ENCODE peak calls at places on chromosomes 16 and 17, in five cellular contexts. One of them, this sample, is unnamed.

GRCh38 chr17:17298108-17298507 is 5.1 kb upstream of the NT5M start:
- DNase-seq in upper lobe of left lung: no peak
- DNase-seq in cardiac muscle cell: no peak
- DNase-seq in osteoblast: no peak
- DNase-seq in adrenal gland: no peak
- DNase-seq in this sample: no peak

GRCh38 chr17:5631958-5632357 is 47.6 kb upstream of the NLRP1 start:
- DNase-seq in upper lobe of left lung: no peak
- DNase-seq in cardiac muscle cell: no peak
- DNase-seq in osteoblast: no peak
- DNase-seq in adrenal gland: no peak
- DNase-seq in this sample: no peak

GRCh38 chr16:59886021-59886420 is 1151.9 kb upstream of the GOT2 start:
- DNase-seq in upper lobe of left lung: no peak
- DNase-seq in cardiac muscle cell: peak; percentile 58
- DNase-seq in osteoblast: peak; percentile 53
- DNase-seq in adrenal gland: peak; percentile 47
- DNase-seq in this sample: no peak

GRCh38 chr16:81711609-81712329 is 67.3 kb upstream of the PLCG2 start:
- DNase-seq in upper lobe of left lung: no peak
- DNase-seq in cardiac muscle cell: peak; percentile 94
- DNase-seq in osteoblast: peak; percentile 98
- DNase-seq in adrenal gland: peak; percentile 76
- DNase-seq in this sample: no peak

GRCh38 chr17:4509402-4509801 is 10.7 kb downstream of the SPNS2 start:
- DNase-seq in upper lobe of left lung: peak; percentile 64
- DNase-seq in cardiac muscle cell: no peak
- DNase-seq in osteoblast: peak; percentile 91
- DNase-seq in adrenal gland: no peak
- DNase-seq in this sample: no peak

GRCh38 chr17:12395733-12396354 is 269.8 kb upstream of the MYOCD start:
- DNase-seq in upper lobe of left lung: no peak
- DNase-seq in cardiac muscle cell: peak; percentile 2
- DNase-seq in osteoblast: no peak
- DNase-seq in adrenal gland: peak; percentile 22
- DNase-seq in this sample: peak; percentile 23

GRCh38 chr16:84303023-84303422 is 8.3 kb downstream of the WFDC1 start:
- DNase-seq in upper lobe of left lung: no peak
- DNase-seq in cardiac muscle cell: peak; percentile 14
- DNase-seq in osteoblast: no peak
- DNase-seq in adrenal gland: peak; percentile 25
- DNase-seq in this sample: no peak

GRCh38 chr17:49894761-49895160 is 46.9 kb upstream of the TAC4 start:
- DNase-seq in upper lobe of left lung: peak; percentile 56
- DNase-seq in cardiac muscle cell: no peak
- DNase-seq in osteoblast: no peak
- DNase-seq in adrenal gland: no peak
- DNase-seq in this sample: no peak

GRCh38 chr16:88806491-88807111 is 3.0 kb downstream of the CDT1 start:
- DNase-seq in upper lobe of left lung: peak; percentile 85
- DNase-seq in cardiac muscle cell: no peak
- DNase-seq in osteoblast: peak; percentile 86
- DNase-seq in adrenal gland: no peak
- DNase-seq in this sample: no peak

GRCh38 chr16:70704586-70704985 is 18.7 kb upstream of the MTSS2 start:
- DNase-seq in upper lobe of left lung: peak; percentile 54
- DNase-seq in cardiac muscle cell: no peak
- DNase-seq in osteoblast: no peak
- DNase-seq in adrenal gland: no peak
- DNase-seq in this sample: no peak

GRCh38 chr16:85423186-85423550 is 190.0 kb upstream of the GSE1 start:
- DNase-seq in upper lobe of left lung: peak; percentile 69
- DNase-seq in cardiac muscle cell: no peak
- DNase-seq in osteoblast: no peak
- DNase-seq in adrenal gland: no peak
- DNase-seq in this sample: no peak

GRCh38 chr16:35598696-35599332 is 2139.4 kb downstream of the TP53TG3F start:
- DNase-seq in upper lobe of left lung: peak; percentile 20
- DNase-seq in cardiac muscle cell: no peak
- DNase-seq in osteoblast: no peak
- DNase-seq in adrenal gland: no peak
- DNase-seq in this sample: no peak

GRCh38 chr16:88700636-88701482 is 5.3 kb downstream of the RNF166 start:
- DNase-seq in upper lobe of left lung: peak; percentile 94
- DNase-seq in cardiac muscle cell: peak; percentile 95
- DNase-seq in osteoblast: peak; percentile 100
- DNase-seq in adrenal gland: peak; percentile 94
- DNase-seq in this sample: peak; percentile 84

GRCh38 chr17:51189628-51190027 is 23.4 kb downstream of the NME2 start:
- DNase-seq in upper lobe of left lung: no peak
- DNase-seq in cardiac muscle cell: no peak
- DNase-seq in osteoblast: no peak
- DNase-seq in adrenal gland: no peak
- DNase-seq in this sample: no peak

GRCh38 chr17:31320791-31321190 is 631 bp downstream of the EVI2A start:
- DNase-seq in upper lobe of left lung: no peak
- DNase-seq in cardiac muscle cell: peak; percentile 57
- DNase-seq in osteoblast: no peak
- DNase-seq in adrenal gland: no peak
- DNase-seq in this sample: no peak

GRCh38 chr16:11104168-11105037 is 151.6 kb downstream of the SOCS1 start:
- DNase-seq in upper lobe of left lung: no peak
- DNase-seq in cardiac muscle cell: no peak
- DNase-seq in osteoblast: no peak
- DNase-seq in adrenal gland: no peak
- DNase-seq in this sample: no peak

GRCh38 chr16:1057252-1057932 is 15.2 kb upstream of the SSTR5 start:
- DNase-seq in upper lobe of left lung: peak; percentile 90
- DNase-seq in cardiac muscle cell: peak; percentile 27
- DNase-seq in osteoblast: peak; percentile 98
- DNase-seq in adrenal gland: no peak
- DNase-seq in this sample: peak; percentile 51

GRCh38 chr16:31010943-31011342 is 505 bp upstream of the STX1B start:
- DNase-seq in upper lobe of left lung: no peak
- DNase-seq in cardiac muscle cell: no peak
- DNase-seq in osteoblast: peak; percentile 77
- DNase-seq in adrenal gland: no peak
- DNase-seq in this sample: no peak

GRCh38 chr17:4739122-4740024 is at the start of the genes CXCL16 and ZMYND15:
- DNase-seq in upper lobe of left lung: peak; percentile 95
- DNase-seq in cardiac muscle cell: peak; percentile 49
- DNase-seq in osteoblast: peak; percentile 98
- DNase-seq in adrenal gland: peak; percentile 66
- DNase-seq in this sample: peak; percentile 77

GRCh38 chr17:14197582-14197981 is 39.1 kb downstream of the CDRT15 start:
- DNase-seq in upper lobe of left lung: no peak
- DNase-seq in cardiac muscle cell: no peak
- DNase-seq in osteoblast: no peak
- DNase-seq in adrenal gland: no peak
- DNase-seq in this sample: no peak

GRCh38 chr16:89949121-89949742 is 677 bp downstream of the DEF8 start:
- DNase-seq in upper lobe of left lung: peak; percentile 82
- DNase-seq in cardiac muscle cell: no peak
- DNase-seq in osteoblast: peak; percentile 91
- DNase-seq in adrenal gland: no peak
- DNase-seq in this sample: no peak

GRCh38 chr17:75894049-75894742 is 2.6 kb downstream of the TRIM65 start:
- DNase-seq in upper lobe of left lung: no peak
- DNase-seq in cardiac muscle cell: no peak
- DNase-seq in osteoblast: peak; percentile 48
- DNase-seq in adrenal gland: peak; percentile 16
- DNase-seq in this sample: no peak
- H3K4me1 ChIP-seq in upper lobe of left lung: peaks cover 21% of the 10 kb centered on the region
- H3K4me1 ChIP-seq in cardiac muscle cell: peaks cover 8% of the 10 kb centered on the region
- H3K4me1 ChIP-seq in osteoblast: peaks cover 6% of the 10 kb centered on the region
- H3K4me1 ChIP-seq in adrenal gland: peaks cover 11% of the 10 kb centered on the region
- H3K4me1 ChIP-seq in this sample: peaks cover 8% of the 10 kb centered on the region

GRCh38 chr17:44210342-44211192 is 8.9 kb downstream of the UBTF start:
- DNase-seq in upper lobe of left lung: peak; percentile 98
- DNase-seq in cardiac muscle cell: peak; percentile 93
- DNase-seq in osteoblast: peak; percentile 100
- DNase-seq in adrenal gland: peak; percentile 88
- DNase-seq in this sample: peak; percentile 87
- H3K27ac ChIP-seq in upper lobe of left lung: no peak overlapping the region
- H3K27ac ChIP-seq in cardiac muscle cell: peak overlapping the region; percentile 26
- H3K27ac ChIP-seq in osteoblast: peak overlapping the region; percentile 10
- H3K27ac ChIP-seq in adrenal gland: peak overlapping the region; percentile 13
- H3K27ac ChIP-seq in this sample: no peak overlapping the region

DNA sequence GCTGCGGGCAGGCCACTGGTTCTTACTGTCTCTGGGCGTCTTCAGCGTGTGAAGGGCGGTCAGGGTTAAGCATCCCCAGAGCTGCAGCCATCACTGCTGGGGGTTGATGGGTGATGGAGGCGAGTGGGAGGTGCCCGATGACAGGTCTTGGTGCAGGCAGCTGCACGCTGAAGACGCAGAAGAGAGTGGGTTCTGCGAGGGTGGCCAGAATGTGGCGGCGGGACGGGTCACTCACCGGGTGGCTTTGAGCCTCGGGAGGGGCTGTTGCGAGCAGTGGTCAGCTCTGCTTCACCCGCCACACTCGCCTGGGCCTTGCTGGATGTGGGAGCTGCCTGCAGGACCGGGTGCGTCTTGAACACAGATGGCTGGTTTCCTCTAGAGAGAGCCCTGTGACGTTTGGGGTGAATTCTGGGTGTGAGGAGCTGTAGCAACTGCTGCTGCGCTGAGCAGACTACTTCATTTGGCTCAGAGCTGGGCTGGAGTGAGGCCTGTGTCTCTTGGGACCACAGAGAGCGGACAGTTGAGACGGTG is 44.6 kb upstream of the ZNF750 start:
- DNase-seq in upper lobe of left lung: peak; percentile 73
- DNase-seq in cardiac muscle cell: peak; percentile 39
- DNase-seq in osteoblast: no peak
- DNase-seq in adrenal gland: no peak
- DNase-seq in this sample: no peak
- H3K4me1 ChIP-seq in upper lobe of left lung: peaks cover 71% of the 10 kb centered on the region
- H3K4me1 ChIP-seq in cardiac muscle cell: peaks cover 8% of the 10 kb centered on the region
- H3K4me1 ChIP-seq in osteoblast: peaks cover 6% of the 10 kb centered on the region
- H3K4me1 ChIP-seq in adrenal gland: peaks cover 12% of the 10 kb centered on the region
- H3K4me1 ChIP-seq in this sample: peaks cover 9% of the 10 kb centered on the region

DNA sequence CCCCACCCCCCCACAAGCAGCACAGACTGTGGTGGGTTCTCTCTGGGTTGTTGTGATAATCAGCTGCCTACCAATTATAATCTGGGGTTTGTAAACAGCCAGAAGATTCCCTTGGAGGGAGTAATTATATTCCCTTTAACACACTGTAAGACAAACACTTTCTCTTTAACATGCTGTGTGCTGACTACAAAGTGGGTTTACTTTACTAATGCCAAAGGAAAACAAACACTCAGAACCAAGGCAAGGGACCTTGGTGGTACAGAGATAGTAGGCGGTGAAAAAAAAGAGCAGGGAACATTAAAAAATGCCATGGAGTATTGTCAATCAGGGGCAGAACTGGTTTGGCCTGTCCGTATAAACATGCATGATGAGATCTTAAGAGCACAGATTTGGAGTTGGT is 3.0 kb upstream of the VAT1L start:
- DNase-seq in upper lobe of left lung: no peak
- DNase-seq in cardiac muscle cell: no peak
- DNase-seq in osteoblast: no peak
- DNase-seq in adrenal gland: no peak
- DNase-seq in this sample: no peak
- H3K27ac ChIP-seq in upper lobe of left lung: no peak overlapping the region
- H3K27ac ChIP-seq in cardiac muscle cell: no peak overlapping the region
- H3K27ac ChIP-seq in osteoblast: no peak overlapping the region
- H3K27ac ChIP-seq in adrenal gland: no peak overlapping the region
- H3K27ac ChIP-seq in this sample: no peak overlapping the region

GRCh38 chr17:82053556-82054263 is 2.0 kb downstream of the GPS1 start:
- DNase-seq in upper lobe of left lung: no peak
- DNase-seq in cardiac muscle cell: no peak
- DNase-seq in osteoblast: peak; percentile 86
- DNase-seq in adrenal gland: no peak
- DNase-seq in this sample: no peak
- H3K4me1 ChIP-seq in upper lobe of left lung: peaks cover 25% of the 10 kb centered on the region
- H3K4me1 ChIP-seq in cardiac muscle cell: peaks cover 4% of the 10 kb centered on the region
- H3K4me1 ChIP-seq in osteoblast: peaks cover 12% of the 10 kb centered on the region
- H3K4me1 ChIP-seq in adrenal gland: peaks cover 28% of the 10 kb centered on the region
- H3K4me1 ChIP-seq in this sample: peaks cover 16% of the 10 kb centered on the region

DNA sequence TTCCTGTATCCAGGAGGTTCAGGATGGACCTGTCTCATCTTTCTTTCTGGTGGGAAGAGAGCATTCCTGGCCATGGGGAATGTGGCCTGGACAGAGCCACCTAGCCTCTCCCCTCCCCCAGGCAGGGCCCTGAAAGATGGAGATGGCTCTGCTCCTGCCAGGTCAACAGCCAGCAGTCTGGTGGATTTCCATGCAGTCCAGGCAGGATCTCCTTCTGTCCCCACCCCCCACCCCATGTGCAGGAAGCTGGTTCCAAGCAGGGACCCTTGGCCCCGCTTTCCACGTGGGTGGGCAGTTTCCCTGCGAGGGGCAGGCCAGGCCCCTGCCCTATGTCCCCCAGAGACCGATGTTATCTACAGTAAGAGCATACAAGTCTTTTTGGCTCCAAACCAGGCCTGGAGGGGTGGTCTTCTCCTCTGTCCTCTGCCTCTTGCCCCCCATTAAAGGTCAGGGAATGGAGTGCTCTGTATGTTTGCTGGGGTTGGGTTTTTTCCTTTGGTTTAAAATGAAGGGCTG is 240.5 kb downstream of the SEC14L1 start:
- DNase-seq in upper lobe of left lung: no peak
- DNase-seq in cardiac muscle cell: no peak
- DNase-seq in osteoblast: peak; percentile 80
- DNase-seq in adrenal gland: no peak
- DNase-seq in this sample: no peak
- H3K27ac ChIP-seq in upper lobe of left lung: no peak overlapping the region
- H3K27ac ChIP-seq in cardiac muscle cell: peak overlapping the region; percentile 47
- H3K27ac ChIP-seq in osteoblast: peak overlapping the region; percentile 28
- H3K27ac ChIP-seq in adrenal gland: peak overlapping the region; percentile 45
- H3K27ac ChIP-seq in this sample: no peak overlapping the region

DNA sequence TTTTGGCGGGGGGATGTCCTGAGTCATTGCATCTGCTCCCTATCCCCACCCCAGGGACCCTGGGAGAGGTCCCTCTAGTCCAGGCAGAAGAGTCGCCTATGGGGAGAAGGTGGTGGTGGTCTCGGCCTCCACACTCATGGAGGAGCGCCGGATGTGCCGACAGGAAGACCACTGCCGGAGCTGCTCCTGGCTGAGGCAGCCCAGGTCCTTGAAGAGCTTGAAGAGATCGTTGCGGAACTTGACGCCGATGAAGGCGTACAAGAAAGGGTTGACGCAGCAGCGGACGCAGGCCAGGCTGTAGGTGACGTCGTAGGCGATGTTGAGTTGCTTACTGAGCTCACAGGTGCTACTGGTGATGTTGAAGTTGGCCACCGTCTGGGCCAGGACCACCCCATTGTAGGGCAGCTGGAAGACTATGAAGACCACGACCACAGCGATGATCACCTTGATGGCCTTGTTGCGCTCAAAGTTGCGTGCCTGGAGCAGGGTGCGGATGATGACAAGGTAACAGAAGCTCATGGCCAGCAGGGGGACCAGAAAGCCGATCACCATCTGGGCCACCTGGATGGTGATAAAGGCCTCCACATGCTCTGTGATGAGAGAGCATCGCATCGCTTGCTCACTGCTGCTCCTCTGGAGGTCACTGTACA is 10.5 kb downstream of the CCR7 start:
- DNase-seq in upper lobe of left lung: peak; percentile 71
- DNase-seq in cardiac muscle cell: no peak
- DNase-seq in osteoblast: no peak
- DNase-seq in adrenal gland: peak; percentile 10
- DNase-seq in this sample: no peak
- H3K4me1 ChIP-seq in upper lobe of left lung: peaks cover 64% of the 10 kb centered on the region
- H3K4me1 ChIP-seq in cardiac muscle cell: peaks cover 31% of the 10 kb centered on the region
- H3K4me1 ChIP-seq in osteoblast: peaks cover 64% of the 10 kb centered on the region
- H3K4me1 ChIP-seq in adrenal gland: peaks cover 27% of the 10 kb centered on the region
- H3K4me1 ChIP-seq in this sample: peaks cover 4% of the 10 kb centered on the region